ENCODE peak calls at places on chromosomes 1 and 21, in four cellular contexts. A is HFF-Myc, B is OCI-LY7, C is mucosa of descending colon. Y is an unnamed sample.

GRCh38 chr1:43634729-43635128 is 15.2 kb upstream of the KDM4A start:
- DNase-seq in A (no peak), B (no peak), C (no peak), Y (no peak)

GRCh38 chr1:177170756-177171535 is at the start of gene BRINP2:
- DNase-seq in A (no peak), B (no peak), C (peak), Y (peak)

GRCh38 chr1:244826712-244827111 is 8.7 kb upstream of the COX20 start:
- DNase-seq in A (no peak), B (no peak), C (no peak), Y (no peak)

GRCh38 chr1:183604811-183605210 is 14.6 kb upstream of the NCF2 start:
- DNase-seq in A (no peak), B (no peak), C (no peak), Y (no peak)

GRCh38 chr1:229070168-229070567 is 200.7 kb upstream of the RAB4A start:
- DNase-seq in A (peak), B (no peak), C (peak), Y (peak)

GRCh38 chr1:221271696-221272095 is 392.5 kb downstream of the HLX start:
- DNase-seq in A (no peak), B (no peak), C (no peak), Y (no peak)

GRCh38 chr21:45818276-45818903 is 163.2 kb upstream of the COL6A1 start:
- DNase-seq in A (peak), B (peak), C (no peak), Y (no peak)

GRCh38 chr1:212980123-212980800 is 29.9 kb downstream of the VASH2 start:
- DNase-seq in A (no peak), B (no peak), C (no peak), Y (no peak)

GRCh38 chr1:26833432-26834405 is 7.2 kb downstream of the ZDHHC18 start:
- DNase-seq in A (no peak), B (peak), C (peak), Y (no peak)

GRCh38 chr21:26572668-26573381 is at the start of gene CYYR1:
- DNase-seq in A (no peak), B (no peak), C (no peak), Y (peak)

GRCh38 chr1:248786106-248786665 is 30.6 kb upstream of the LYPD8 start:
- DNase-seq in A (no peak), B (no peak), C (no peak), Y (no peak)

GRCh38 chr1:228697209-228698016 is 37.9 kb upstream of the RHOU start:
- DNase-seq in A (peak), B (no peak), C (peak), Y (peak)

GRCh38 chr1:244779410-244779809 is 56.0 kb upstream of the COX20 start:
- DNase-seq in A (no peak), B (no peak), C (no peak), Y (no peak)

GRCh38 chr1:111213412-111213811 is 13.0 kb upstream of the DENND2D start:
- DNase-seq in A (no peak), B (no peak), C (no peak), Y (no peak)

GRCh38 chr1:181166377-181167196 is 78.1 kb downstream of the IER5 start:
- DNase-seq in A (peak), B (peak), C (peak), Y (peak)

GRCh38 chr1:214427871-214428277 is 123.5 kb downstream of the PTPN14 start:
- DNase-seq in A (peak), B (peak), C (peak), Y (no peak)

GRCh38 chr1:201280884-201281283 is 2.4 kb upstream of the PKP1 start:
- DNase-seq in A (no peak), B (no peak), C (no peak), Y (no peak)

GRCh38 chr1:182257369-182258063 is 134.1 kb downstream of the GLUL start:
- DNase-seq in A (no peak), B (no peak), C (no peak), Y (no peak)

GRCh38 chr1:84719477-84720274 is 29.4 kb upstream of the SSX2IP start:
- DNase-seq in A (no peak), B (no peak), C (no peak), Y (no peak)

DNA sequence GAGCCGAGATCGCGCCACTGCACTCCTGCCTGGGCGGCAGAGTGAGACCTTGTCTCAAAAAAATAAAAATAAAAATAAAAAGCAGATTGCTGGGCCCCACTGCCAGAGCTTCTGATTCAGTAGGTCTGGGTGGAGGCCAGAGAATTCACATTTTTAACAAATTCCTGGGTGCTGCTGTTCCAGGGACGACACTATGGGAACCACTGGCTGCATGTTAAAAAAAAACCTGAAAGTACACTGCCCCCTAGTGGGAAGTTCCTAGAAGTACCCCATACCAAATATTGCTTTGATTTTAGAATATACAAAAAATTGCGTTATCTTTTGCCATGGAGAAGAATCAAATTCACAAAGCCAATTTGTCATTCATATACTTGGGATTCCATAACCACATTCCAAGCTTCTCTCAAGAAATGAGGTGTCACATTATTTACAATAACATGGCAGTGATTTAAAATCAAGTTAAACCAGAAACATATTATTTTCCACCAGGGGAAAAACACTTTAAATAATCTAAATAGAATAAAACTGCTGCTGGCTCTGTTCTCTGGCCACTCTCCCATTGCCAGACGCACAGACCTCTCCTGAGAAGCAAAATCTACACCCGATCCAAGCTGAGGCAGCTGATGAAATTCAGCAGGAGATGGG is 27.4 kb downstream of the SYF2 start:
- DNase-seq in A (peak), B (peak), C (no peak), Y (no peak)
- TF ChIP-seq CTCF in A (peak), B (peak), C (peak), Y (peak)

GRCh38 chr1:164440222-164440621 is 118.8 kb upstream of the PBX1 start:
- DNase-seq in A (no peak), B (no peak), C (peak), Y (no peak)
- TF ChIP-seq CTCF in A (peak), B (no peak), C (no peak), Y (no peak)

GRCh38 chr1:231724876-231725647 is 98.5 kb downstream of the DISC1 start:
- DNase-seq in A (peak), B (peak), C (peak), Y (no peak)
- TF ChIP-seq CTCF in A (peak), B (peak), C (no peak), Y (no peak)

DNA sequence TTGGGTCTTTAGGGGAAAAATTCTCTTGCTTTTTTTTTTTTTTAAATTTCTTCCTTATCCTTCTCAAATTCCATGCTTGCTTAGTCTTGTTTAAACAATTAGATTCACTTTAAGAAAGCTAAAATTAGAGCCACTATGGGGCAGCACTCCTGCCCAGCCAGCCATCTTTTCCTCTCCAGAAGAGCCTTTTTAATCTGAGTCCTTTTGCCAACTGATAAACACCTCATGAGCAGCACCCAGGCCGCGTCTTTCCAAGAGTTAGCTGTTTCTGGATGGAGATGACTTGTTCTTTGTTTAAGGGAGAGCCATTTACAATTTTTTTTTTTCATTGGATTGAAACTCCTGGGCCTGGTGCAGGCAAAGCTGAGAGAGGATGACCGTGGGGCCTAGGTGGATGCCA is 53.3 kb upstream of the TSPAN2 start:
- DNase-seq in A (no peak), B (no peak), C (no peak), Y (no peak)
- TF ChIP-seq CTCF in A (peak), B (no peak), C (no peak), Y (no peak)

GRCh38 chr1:53600486-53600885 is 138.5 kb downstream of the GLIS1 start:
- DNase-seq in A (no peak), B (peak), C (no peak), Y (no peak)
- TF ChIP-seq CTCF in A (no peak), B (no peak), C (no peak), Y (no peak)

GRCh38 chr1:94284481-94284880 is 47.1 kb upstream of the ARHGAP29 start:
- DNase-seq in A (no peak), B (no peak), C (no peak), Y (no peak)

GRCh38 chr1:94281361-94282142 is 44.2 kb upstream of the ARHGAP29 start:
- DNase-seq in A (no peak), B (no peak), C (no peak), Y (no peak)

GRCh38 chr1:94285026-94285654 is 47.8 kb upstream of the ARHGAP29 start:
- DNase-seq in A (no peak), B (no peak), C (no peak), Y (no peak)

GRCh38 chr1:94282143-94282711 is 44.8 kb upstream of the ARHGAP29 start:
- DNase-seq in A (no peak), B (no peak), C (no peak), Y (no peak)

GRCh38 chr1:94283462-94283861 is 46.1 kb upstream of the ARHGAP29 start:
- DNase-seq in A (no peak), B (no peak), C (no peak), Y (no peak)
- TF ChIP-seq CTCF in A (no peak), B (no peak), C (no peak), Y (no peak)

GRCh38 chr1:230280906-230281413 is 145.2 kb downstream of the PGBD5 start:
- DNase-seq in A (no peak), B (no peak), C (no peak), Y (no peak)
- TF ChIP-seq CTCF in A (no peak), B (no peak), C (no peak), Y (no peak)

DNA sequence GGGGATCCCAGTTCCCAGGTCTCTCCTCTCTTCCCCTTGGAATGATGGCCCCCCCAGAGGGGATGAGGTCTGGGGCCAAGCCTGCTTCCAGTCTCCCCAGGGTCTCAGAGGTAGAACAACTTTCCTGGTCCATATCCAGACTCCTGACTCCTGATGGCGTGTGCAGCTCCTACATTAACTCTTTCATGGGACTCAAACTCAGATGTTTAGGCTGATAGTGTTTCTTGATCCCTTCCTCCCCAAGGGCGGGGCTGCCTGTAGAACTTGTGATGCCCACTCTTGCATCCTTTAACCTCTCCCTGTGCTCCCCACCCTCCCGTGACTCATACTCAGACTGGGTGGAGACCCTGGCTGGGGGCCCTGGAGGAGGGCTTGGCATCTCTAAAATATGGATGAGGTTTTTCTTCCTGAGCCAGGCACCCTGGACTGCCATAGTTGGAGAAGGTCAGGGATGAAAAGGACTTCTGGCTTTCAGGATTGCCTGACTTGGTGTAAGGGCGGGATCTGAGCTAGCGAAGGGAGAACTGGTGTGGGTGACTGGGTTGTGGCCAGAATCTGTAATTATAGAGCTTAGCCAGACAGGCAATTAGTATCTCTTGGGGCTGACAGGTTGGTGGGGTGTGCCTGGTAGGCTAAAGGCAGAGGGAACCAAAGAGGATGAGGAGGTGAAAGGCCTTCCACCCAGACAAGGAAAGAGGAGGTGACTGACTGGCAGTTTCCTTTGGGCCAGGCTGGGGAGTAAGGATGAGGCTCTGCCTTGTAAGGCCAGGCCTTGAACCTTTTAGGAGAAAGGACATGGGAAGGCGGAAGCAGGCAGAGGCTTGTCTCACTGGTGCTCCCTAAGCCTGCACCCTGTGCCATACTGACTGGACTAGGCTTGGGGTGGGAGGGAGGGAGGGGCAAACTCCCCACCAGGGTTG is 1.5 kb downstream of the ATP8B2 start:
- DNase-seq in A (peak), B (no peak), C (no peak), Y (no peak)
- TF ChIP-seq CTCF in A (no peak), B (peak), C (no peak), Y (no peak)